ENCODE peak calls at places on chromosomes 1 and 21, in six cellular contexts. K, X, I, S, B and Y are unnamed samples.

GRCh38 chr1:65001238-65001792 is 35.0 kb upstream of the JAK1 start:
- DNase-seq in K (peak; percentile 75), X (peak; percentile 52), I (no peak), S (peak; percentile 94), B (peak; percentile 55), Y (no peak)

GRCh38 chr1:15848143-15848928 is 829 bp downstream of the SPEN start:
- DNase-seq in K (peak; percentile 52), X (peak; percentile 39), I (peak; percentile 25), S (peak; percentile 78), B (peak; percentile 58), Y (peak; percentile 80)

GRCh38 chr1:67053535-67053784 is 488 bp downstream of the SLC35D1 start:
- DNase-seq in K (no peak), X (no peak), I (no peak), S (peak; percentile 84), B (peak; percentile 87), Y (peak; percentile 78)

GRCh38 chr1:62676606-62677356 is 11.4 kb downstream of the DOCK7 start:
- DNase-seq in K (no peak), X (peak; percentile 63), I (no peak), S (peak; percentile 78), B (no peak), Y (no peak)

GRCh38 chr1:222784916-222785315 is 29.9 kb upstream of the DISP1 start:
- DNase-seq in K (peak; percentile 40), X (no peak), I (no peak), S (no peak), B (no peak), Y (peak; percentile 31)

GRCh38 chr1:72745413-72745812 is 463.1 kb upstream of the NEGR1 start:
- DNase-seq in K (no peak), X (no peak), I (no peak), S (no peak), B (no peak), Y (no peak)

GRCh38 chr1:230646710-230647302 is 4.5 kb downstream of the COG2 start:
- DNase-seq in K (no peak), X (no peak), I (no peak), S (no peak), B (no peak), Y (no peak)

GRCh38 chr1:225834417-225835329 is 24.7 kb downstream of the EPHX1 start:
- DNase-seq in K (no peak), X (peak; percentile 42), I (no peak), S (peak; percentile 66), B (peak; percentile 55), Y (no peak)

GRCh38 chr1:204288061-204288588 is 71.6 kb downstream of the PLEKHA6 start:
- DNase-seq in K (no peak), X (peak; percentile 11), I (peak; percentile 95), S (peak; percentile 73), B (peak; percentile 75), Y (no peak)

GRCh38 chr1:4786061-4786460 is 131.7 kb downstream of the AJAP1 start:
- DNase-seq in K (no peak), X (no peak), I (no peak), S (no peak), B (no peak), Y (no peak)

GRCh38 chr21:40067751-40068150 is 200.5 kb downstream of the PCP4 start:
- DNase-seq in K (no peak), X (no peak), I (no peak), S (no peak), B (no peak), Y (no peak)

GRCh38 chr1:55970711-55971110 is 608.7 kb downstream of the PLPP3 start:
- DNase-seq in K (no peak), X (peak; percentile 87), I (no peak), S (peak; percentile 40), B (no peak), Y (no peak)

GRCh38 chr1:170041423-170042207 is 32.9 kb downstream of the KIFAP3 start:
- DNase-seq in K (no peak), X (no peak), I (no peak), S (no peak), B (no peak), Y (no peak)

GRCh38 chr1:109643385-109644230 is 12.3 kb upstream of the GSTM4 start:
- DNase-seq in K (peak; percentile 63), X (peak; percentile 62), I (peak; percentile 51), S (peak; percentile 81), B (peak; percentile 90), Y (peak; percentile 94)

GRCh38 chr1:30877205-30877912 is 31.2 kb downstream of the SDC3 start:
- DNase-seq in K (peak; percentile 29), X (peak; percentile 72), I (peak; percentile 61), S (peak; percentile 84), B (peak; percentile 34), Y (no peak)

GRCh38 chr21:45409466-45410150 is 4.6 kb downstream of the COL18A1 start:
- DNase-seq in K (no peak), X (peak; percentile 40), I (peak; percentile 81), S (no peak), B (no peak), Y (no peak)

GRCh38 chr1:70146488-70146887 is 58.9 kb downstream of the LRRC40 start:
- DNase-seq in K (no peak), X (peak; percentile 36), I (peak; percentile 43), S (peak; percentile 66), B (no peak), Y (no peak)

GRCh38 chr1:85146972-85147359 is 53.9 kb downstream of the SYDE2 start:
- DNase-seq in K (no peak), X (peak; percentile 74), I (peak; percentile 27), S (peak; percentile 23), B (no peak), Y (no peak)

GRCh38 chr21:44875341-44875740 is 1.9 kb upstream of the PTTG1IP start:
- DNase-seq in K (peak; percentile 71), X (peak; percentile 43), I (peak; percentile 73), S (peak; percentile 64), B (no peak), Y (no peak)

GRCh38 chr1:190619724-190620123 is 142.1 kb upstream of the BRINP3 start:
- DNase-seq in K (no peak), X (peak; percentile 30), I (no peak), S (no peak), B (no peak), Y (no peak)

GRCh38 chr1:27322569-27323116 is 680 bp downstream of the TMEM222 start:
- DNase-seq in K (no peak), X (no peak), I (no peak), S (peak; percentile 30), B (no peak), Y (no peak)

GRCh38 chr1:24385160-24385939 is 28.2 kb downstream of the STPG1 start:
- DNase-seq in K (no peak), X (peak; percentile 79), I (peak; percentile 66), S (peak; percentile 81), B (no peak), Y (peak; percentile 58)

GRCh38 chr1:229272164-229273158 is 1.6 kb downstream of the RAB4A start:
- DNase-seq in K (no peak), X (no peak), I (no peak), S (peak; percentile 39), B (no peak), Y (no peak)

GRCh38 chr1:18256318-18257235 is 149.0 kb downstream of the IGSF21 start:
- DNase-seq in K (no peak), X (peak; percentile 2), I (peak; percentile 3), S (peak; percentile 59), B (peak; percentile 88), Y (peak; percentile 87)

GRCh38 chr1:109543283-109543987 is 3.8 kb downstream of the GPR61 start:
- DNase-seq in K (no peak), X (no peak), I (no peak), S (no peak), B (no peak), Y (no peak)

GRCh38 chr1:158931055-158931737 is at the start of gene PYHIN1:
- DNase-seq in K (no peak), X (no peak), I (no peak), S (no peak), B (no peak), Y (no peak)

GRCh38 chr1:32972814-32973428 is 8.3 kb upstream of the RNF19B start:
- DNase-seq in K (peak; percentile 88), X (peak; percentile 70), I (no peak), S (peak; percentile 63), B (peak; percentile 73), Y (no peak)

GRCh38 chr1:27145934-27146354 is 9.0 kb downstream of the SLC9A1 start:
- DNase-seq in K (no peak), X (peak; percentile 93), I (peak; percentile 85), S (peak; percentile 95), B (peak; percentile 72), Y (no peak)

GRCh38 chr1:220873087-220873486 is 6.2 kb upstream of the HLX start:
- DNase-seq in K (no peak), X (no peak), I (no peak), S (no peak), B (no peak), Y (no peak)

GRCh38 chr1:57957576-57957975 is 533.7 kb upstream of the DAB1 start:
- DNase-seq in K (no peak), X (no peak), I (peak; percentile 37), S (no peak), B (no peak), Y (no peak)

GRCh38 chr1:9724706-9725476 is 73.4 kb downstream of the PIK3CD start:
- DNase-seq in K (peak; percentile 41), X (peak; percentile 30), I (peak; percentile 45), S (peak; percentile 79), B (peak; percentile 71), Y (peak; percentile 87)

GRCh38 chr1:33167650-33168447 is 14.0 kb downstream of the TRIM62 start:
- DNase-seq in K (no peak), X (peak; percentile 44), I (peak; percentile 39), S (no peak), B (no peak), Y (no peak)

GRCh38 chr21:28336299-28336698 is 656.4 kb downstream of the LTN1 start:
- DNase-seq in K (peak; percentile 78), X (peak; percentile 73), I (peak; percentile 29), S (peak; percentile 87), B (peak; percentile 78), Y (peak; percentile 64)

GRCh38 chr1:53408013-53408754 is 51.0 kb upstream of the DMRTB1 start:
- DNase-seq in K (no peak), X (peak; percentile 28), I (no peak), S (peak; percentile 61), B (no peak), Y (peak; percentile 5)

GRCh38 chr1:182128502-182128901 is 67.0 kb upstream of the ZNF648 start:
- DNase-seq in K (no peak), X (no peak), I (no peak), S (no peak), B (no peak), Y (no peak)
- H3K4me2 ChIP-seq in K (no peak overlapping the region), X (no peak overlapping the region), I (no peak overlapping the region), S (no peak overlapping the region), B (no peak overlapping the region), Y (no peak overlapping the region)

GRCh38 chr1:25608488-25609178 is 8.0 kb upstream of the MAN1C1 start:
- DNase-seq in K (peak; percentile 64), X (peak; percentile 56), I (peak; percentile 45), S (peak; percentile 84), B (peak; percentile 90), Y (peak; percentile 95)
- H3K4me3 ChIP-seq in K (no peak overlapping the region), X (peak overlapping the region; percentile 1), I (peak overlapping the region; percentile 38), S (peak overlapping the region; percentile 44), B (no peak overlapping the region), Y (no peak overlapping the region)

GRCh38 chr1:157628773-157629172 is 30.9 kb upstream of the FCRL4 start:
- DNase-seq in K (no peak), X (no peak), I (no peak), S (no peak), B (no peak), Y (no peak)
- H3K27me3 ChIP-seq in K (no peaks in the 10 kb centered on the region), X (no peaks in the 10 kb centered on the region), I (no peaks in the 10 kb centered on the region), S (peaks cover 4% of the 10 kb centered on the region), B (peaks cover 5% of the 10 kb centered on the region), Y (no peaks in the 10 kb centered on the region)

DNA sequence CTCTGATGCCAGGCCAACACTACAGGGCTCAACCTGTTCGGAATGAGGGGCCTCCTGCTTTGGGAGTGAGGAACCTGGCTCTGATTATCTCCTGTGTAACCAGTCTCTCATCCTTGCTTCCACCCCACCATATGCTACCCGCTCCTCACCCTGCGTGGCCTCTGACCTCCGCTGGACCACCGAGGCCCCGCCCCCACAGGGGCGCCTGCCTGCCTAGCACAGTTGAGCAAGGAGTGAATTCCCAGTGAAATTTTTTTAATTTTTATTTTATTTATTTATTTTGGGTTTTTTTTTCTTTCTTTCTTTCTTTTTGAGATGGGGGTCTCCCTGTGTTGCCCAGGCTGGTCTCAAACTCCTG is 1.9 kb upstream of the GNB1 start:
- DNase-seq in K (no peak), X (no peak), I (no peak), S (no peak), B (no peak), Y (no peak)
- H3K4me2 ChIP-seq in K (no peak overlapping the region), X (no peak overlapping the region), I (no peak overlapping the region), S (peak overlapping the region; percentile 77), B (peak overlapping the region; percentile 96), Y (no peak overlapping the region)